ENCODE peak calls at places on chromosomes 2 and 18, in seven cellular contexts. U is HAP-1; Q is CD8-positive, alpha-beta T cell; Z is HL-60; P is NCI-H446 treated with DMSO at 0.1 percent for 48 hours; F is PC-9; E is fibroblast of mammary gland. I is an unnamed sample.

GRCh38 chr18:5746844-5747243 is 148.5 kb downstream of the TMEM200C start:
- DNase-seq in U (no peak), Q (no peak), Z (no peak), P (no peak), F (no peak), E (peak), I (no peak)

GRCh38 chr2:188512456-188512855 is 220.8 kb downstream of the GULP1 start:
- DNase-seq in U (no peak), Q (no peak), Z (no peak), P (peak), F (no peak), E (peak), I (no peak)

GRCh38 chr2:173571021-173571821 is 216.5 kb downstream of the CDCA7 start:
- DNase-seq in U (peak), Q (no peak), Z (peak), P (peak), F (peak), E (peak), I (no peak)

GRCh38 chr2:128282976-128283810 is 35.5 kb downstream of the HS6ST1 start:
- DNase-seq in U (no peak), Q (no peak), Z (no peak), P (no peak), F (no peak), E (no peak), I (no peak)

GRCh38 chr18:499351-500229 is 911 bp downstream of the COLEC12 start:
- DNase-seq in U (no peak), Q (no peak), Z (no peak), P (no peak), F (no peak), E (peak), I (no peak)

GRCh38 chr2:199738723-199739412 is 112.1 kb downstream of the FTCDNL1 start:
- DNase-seq in U (no peak), Q (no peak), Z (peak), P (no peak), F (no peak), E (peak), I (no peak)

GRCh38 chr2:65193446-65193845 is 34.2 kb upstream of the ACTR2 start:
- DNase-seq in U (no peak), Q (no peak), Z (no peak), P (no peak), F (no peak), E (no peak), I (no peak)

GRCh38 chr2:37436324-37436723 is 91.9 kb downstream of the QPCT start:
- DNase-seq in U (no peak), Q (no peak), Z (no peak), P (no peak), F (no peak), E (no peak), I (no peak)

GRCh38 chr2:120867290-120868231 is 131.9 kb downstream of the GLI2 start:
- DNase-seq in U (no peak), Q (no peak), Z (no peak), P (no peak), F (peak), E (peak), I (no peak)

GRCh38 chr18:74598350-74599001 is 806 bp downstream of the ZNF407 start:
- DNase-seq in U (peak), Q (peak), Z (peak), P (no peak), F (peak), E (peak), I (peak)

GRCh38 chr2:237433920-237434319 is 20.0 kb upstream of the COL6A3 start:
- DNase-seq in U (no peak), Q (no peak), Z (no peak), P (no peak), F (no peak), E (no peak), I (no peak)

GRCh38 chr2:68925298-68925885 is 27.3 kb downstream of the GKN2 start:
- DNase-seq in U (peak), Q (peak), Z (peak), P (peak), F (peak), E (peak), I (peak)

GRCh38 chr2:172998547-172998946 is 77.1 kb upstream of the MAP3K20 start:
- DNase-seq in U (no peak), Q (no peak), Z (no peak), P (no peak), F (peak), E (no peak), I (no peak)

GRCh38 chr2:99406137-99406536 is 68.9 kb downstream of the EIF5B start:
- DNase-seq in U (no peak), Q (no peak), Z (no peak), P (no peak), F (no peak), E (no peak), I (no peak)

GRCh38 chr2:46400041-46400440 is 79.3 kb upstream of the TMEM247 start:
- DNase-seq in U (no peak), Q (no peak), Z (no peak), P (no peak), F (no peak), E (no peak), I (no peak)

GRCh38 chr18:9951022-9951859 is 37.4 kb downstream of the VAPA start:
- DNase-seq in U (peak), Q (no peak), Z (peak), P (peak), F (peak), E (peak), I (peak)

GRCh38 chr18:1408331-1408835 is 503.7 kb downstream of the ADCYAP1 start:
- DNase-seq in U (no peak), Q (no peak), Z (no peak), P (peak), F (no peak), E (no peak), I (no peak)

GRCh38 chr2:159684796-159685195 is 27.5 kb upstream of the MARCHF7 start:
- DNase-seq in U (no peak), Q (no peak), Z (no peak), P (no peak), F (no peak), E (peak), I (no peak)

GRCh38 chr2:169361706-169362345 is 508 bp downstream of the LRP2 start:
- DNase-seq in U (peak), Q (no peak), Z (no peak), P (no peak), F (no peak), E (no peak), I (no peak)

GRCh38 chr2:175854665-175855064 is 147.4 kb downstream of the LNPK start:
- DNase-seq in U (no peak), Q (no peak), Z (no peak), P (no peak), F (no peak), E (peak), I (no peak)

GRCh38 chr2:84944257-84944909 is 26.6 kb upstream of the KCMF1 start:
- DNase-seq in U (no peak), Q (no peak), Z (no peak), P (no peak), F (no peak), E (no peak), I (no peak)

GRCh38 chr2:29532451-29532850 is 388.9 kb downstream of the ALK start:
- DNase-seq in U (no peak), Q (no peak), Z (no peak), P (no peak), F (no peak), E (peak), I (no peak)

GRCh38 chr2:105323117-105323516 is 6.4 kb downstream of the TGFBRAP1 start:
- DNase-seq in U (no peak), Q (no peak), Z (no peak), P (no peak), F (no peak), E (no peak), I (no peak)

GRCh38 chr2:105800036-105800755 is 55.5 kb downstream of the NCK2 start:
- DNase-seq in U (no peak), Q (no peak), Z (peak), P (no peak), F (no peak), E (peak), I (no peak)

GRCh38 chr2:202786792-202787191 is 84.8 kb downstream of the ICA1L start:
- DNase-seq in U (no peak), Q (no peak), Z (no peak), P (no peak), F (no peak), E (no peak), I (no peak)

GRCh38 chr2:9703085-9703641 is 72.4 kb upstream of the YWHAQ start:
- DNase-seq in U (peak), Q (peak), Z (no peak), P (peak), F (peak), E (peak), I (no peak)

GRCh38 chr2:174605687-174606086 is 8.1 kb upstream of the WIPF1 start:
- DNase-seq in U (no peak), Q (no peak), Z (no peak), P (peak), F (no peak), E (peak), I (no peak)

GRCh38 chr2:187364696-187365095 is 83.4 kb downstream of the CALCRL start:
- DNase-seq in U (no peak), Q (no peak), Z (no peak), P (no peak), F (no peak), E (no peak), I (no peak)

GRCh38 chr18:46559946-46560670 is 96.9 kb downstream of the LOXHD1 start:
- DNase-seq in U (no peak), Q (no peak), Z (no peak), P (no peak), F (no peak), E (no peak), I (no peak)

GRCh38 chr2:216057688-216058193 is 23.9 kb downstream of the PECR start:
- DNase-seq in U (no peak), Q (peak), Z (peak), P (no peak), F (peak), E (peak), I (peak)

GRCh38 chr18:29181151-29181901 is 1004.4 kb upstream of the CDH2 start:
- DNase-seq in U (no peak), Q (no peak), Z (no peak), P (no peak), F (no peak), E (peak), I (no peak)

GRCh38 chr18:37322497-37323035 is 243.0 kb downstream of the CELF4 start:
- DNase-seq in U (peak), Q (no peak), Z (peak), P (no peak), F (peak), E (peak), I (no peak)

GRCh38 chr2:168948621-168949212 is 47.6 kb downstream of the G6PC2 start:
- DNase-seq in U (peak), Q (no peak), Z (peak), P (no peak), F (no peak), E (peak), I (no peak)

GRCh38 chr2:142323206-142323605 is 192.4 kb upstream of the LRP1B start:
- DNase-seq in U (no peak), Q (no peak), Z (no peak), P (no peak), F (peak), E (no peak), I (no peak)

GRCh38 chr2:45137941-45138695 is 128.9 kb upstream of the SIX2 start:
- DNase-seq in U (no peak), Q (no peak), Z (no peak), P (no peak), F (no peak), E (no peak), I (no peak)

I was measured in stimulated activated naive CD4-positive, alpha-beta T cell.